ENCODE peak calls at places on chromosomes 16 and 17, in eight cellular contexts. One of them, this sample, is unnamed.

GRCh38 chr16:28981517-28981916 is 3.3 kb upstream of the LAT start:
- DNase-seq in left lung: no peak
- DNase-seq in CD8-positive, alpha-beta T cell: peak; percentile 29
- DNase-seq in gastrocnemius medialis: no peak
- DNase-seq in astrocyte: no peak
- DNase-seq in adrenal gland: no peak
- DNase-seq in uterus: no peak
- DNase-seq in left ventricle myocardium inferior: no peak
- DNase-seq in this sample: no peak

GRCh38 chr17:17041018-17041521 is 1.2 kb upstream of the MPRIP start:
- DNase-seq in astrocyte: no peak
- DNase-seq in CD8-positive, alpha-beta T cell: no peak
- DNase-seq in adrenal gland: no peak
- DNase-seq in uterus: no peak
- DNase-seq in left lung: peak; percentile 22
- DNase-seq in left ventricle myocardium inferior: no peak
- DNase-seq in gastrocnemius medialis: peak; percentile 82
- DNase-seq in this sample: peak; percentile 49

GRCh38 chr16:19380316-19380715 is 37.4 kb upstream of the TMC5 start:
- DNase-seq in gastrocnemius medialis: no peak
- DNase-seq in uterus: no peak
- DNase-seq in left lung: no peak
- DNase-seq in astrocyte: no peak
- DNase-seq in CD8-positive, alpha-beta T cell: no peak
- DNase-seq in adrenal gland: no peak
- DNase-seq in left ventricle myocardium inferior: no peak
- DNase-seq in this sample: no peak

GRCh38 chr17:64328036-64328874 is 62.4 kb downstream of the PECAM1 start:
- DNase-seq in gastrocnemius medialis: no peak
- DNase-seq in uterus: no peak
- DNase-seq in left lung: no peak
- DNase-seq in adrenal gland: no peak
- DNase-seq in astrocyte: no peak
- DNase-seq in left ventricle myocardium inferior: peak; percentile 29
- DNase-seq in CD8-positive, alpha-beta T cell: no peak
- DNase-seq in this sample: no peak

GRCh38 chr16:89014611-89015230 is 37.7 kb upstream of the CBFA2T3 start:
- DNase-seq in left ventricle myocardium inferior: peak; percentile 7
- DNase-seq in gastrocnemius medialis: no peak
- DNase-seq in adrenal gland: no peak
- DNase-seq in astrocyte: no peak
- DNase-seq in uterus: no peak
- DNase-seq in left lung: no peak
- DNase-seq in CD8-positive, alpha-beta T cell: no peak
- DNase-seq in this sample: no peak

GRCh38 chr17:17204041-17204591 is 2.0 kb downstream of the PLD6 start:
- DNase-seq in astrocyte: no peak
- DNase-seq in left lung: no peak
- DNase-seq in left ventricle myocardium inferior: peak; percentile 60
- DNase-seq in CD8-positive, alpha-beta T cell: no peak
- DNase-seq in uterus: no peak
- DNase-seq in gastrocnemius medialis: no peak
- DNase-seq in adrenal gland: peak; percentile 62
- DNase-seq in this sample: no peak

GRCh38 chr16:17211797-17212196 is 259.0 kb downstream of the XYLT1 start:
- DNase-seq in astrocyte: no peak
- DNase-seq in gastrocnemius medialis: no peak
- DNase-seq in left lung: no peak
- DNase-seq in left ventricle myocardium inferior: no peak
- DNase-seq in uterus: no peak
- DNase-seq in adrenal gland: no peak
- DNase-seq in CD8-positive, alpha-beta T cell: peak; percentile 41
- DNase-seq in this sample: no peak

GRCh38 chr17:61260061-61260797 is 139.4 kb upstream of the TBX2 start:
- DNase-seq in CD8-positive, alpha-beta T cell: no peak
- DNase-seq in adrenal gland: no peak
- DNase-seq in astrocyte: no peak
- DNase-seq in gastrocnemius medialis: peak; percentile 41
- DNase-seq in left ventricle myocardium inferior: no peak
- DNase-seq in uterus: no peak
- DNase-seq in left lung: no peak
- DNase-seq in this sample: no peak

GRCh38 chr16:89552329-89552728 is 8.2 kb upstream of the RPL13 start:
- DNase-seq in left ventricle myocardium inferior: no peak
- DNase-seq in left lung: no peak
- DNase-seq in uterus: no peak
- DNase-seq in CD8-positive, alpha-beta T cell: no peak
- DNase-seq in adrenal gland: no peak
- DNase-seq in astrocyte: no peak
- DNase-seq in gastrocnemius medialis: no peak
- DNase-seq in this sample: no peak

GRCh38 chr16:83137326-83137770 is 510.6 kb downstream of the CDH13 start:
- DNase-seq in left ventricle myocardium inferior: no peak
- DNase-seq in adrenal gland: peak; percentile 21
- DNase-seq in CD8-positive, alpha-beta T cell: no peak
- DNase-seq in astrocyte: peak; percentile 93
- DNase-seq in uterus: peak; percentile 33
- DNase-seq in left lung: peak; percentile 41
- DNase-seq in gastrocnemius medialis: no peak
- DNase-seq in this sample: no peak

GRCh38 chr17:61972311-61972710 is 44.5 kb upstream of the INTS2 start:
- DNase-seq in uterus: no peak
- DNase-seq in adrenal gland: no peak
- DNase-seq in left ventricle myocardium inferior: no peak
- DNase-seq in gastrocnemius medialis: no peak
- DNase-seq in left lung: no peak
- DNase-seq in astrocyte: no peak
- DNase-seq in CD8-positive, alpha-beta T cell: no peak
- DNase-seq in this sample: no peak

GRCh38 chr17:57881143-57881542 is 31.3 kb upstream of the MRPS23 start:
- DNase-seq in left lung: no peak
- DNase-seq in gastrocnemius medialis: no peak
- DNase-seq in astrocyte: peak; percentile 93
- DNase-seq in left ventricle myocardium inferior: no peak
- DNase-seq in uterus: no peak
- DNase-seq in CD8-positive, alpha-beta T cell: no peak
- DNase-seq in adrenal gland: no peak
- DNase-seq in this sample: no peak

GRCh38 chr17:63881935-63882601 is at the start of gene GH2:
- DNase-seq in astrocyte: no peak
- DNase-seq in left ventricle myocardium inferior: no peak
- DNase-seq in uterus: no peak
- DNase-seq in left lung: no peak
- DNase-seq in adrenal gland: peak; percentile 46
- DNase-seq in CD8-positive, alpha-beta T cell: peak; percentile 56
- DNase-seq in gastrocnemius medialis: no peak
- DNase-seq in this sample: peak; percentile 14

GRCh38 chr16:8590161-8590688 is at the start of gene TMEM114:
- DNase-seq in astrocyte: no peak
- DNase-seq in left lung: no peak
- DNase-seq in uterus: no peak
- DNase-seq in gastrocnemius medialis: no peak
- DNase-seq in adrenal gland: no peak
- DNase-seq in CD8-positive, alpha-beta T cell: no peak
- DNase-seq in left ventricle myocardium inferior: no peak
- DNase-seq in this sample: no peak

GRCh38 chr16:11151156-11151904 is 104.7 kb downstream of the SOCS1 start:
- DNase-seq in CD8-positive, alpha-beta T cell: no peak
- DNase-seq in uterus: no peak
- DNase-seq in adrenal gland: no peak
- DNase-seq in left lung: no peak
- DNase-seq in gastrocnemius medialis: no peak
- DNase-seq in astrocyte: no peak
- DNase-seq in left ventricle myocardium inferior: no peak
- DNase-seq in this sample: no peak

GRCh38 chr16:30786936-30787612 is at the start of gene ZNF629:
- DNase-seq in astrocyte: peak; percentile 50
- DNase-seq in adrenal gland: peak; percentile 76
- DNase-seq in gastrocnemius medialis: no peak
- DNase-seq in uterus: peak; percentile 71
- DNase-seq in CD8-positive, alpha-beta T cell: peak; percentile 27
- DNase-seq in left lung: peak; percentile 68
- DNase-seq in left ventricle myocardium inferior: peak; percentile 73
- DNase-seq in this sample: peak; percentile 22

GRCh38 chr16:31478956-31479355 is 4.0 kb upstream of the SLC5A2 start:
- DNase-seq in gastrocnemius medialis: no peak
- DNase-seq in adrenal gland: no peak
- DNase-seq in left ventricle myocardium inferior: no peak
- DNase-seq in astrocyte: no peak
- DNase-seq in CD8-positive, alpha-beta T cell: no peak
- DNase-seq in left lung: no peak
- DNase-seq in uterus: no peak
- DNase-seq in this sample: no peak

GRCh38 chr16:31201511-31202401 is 804 bp downstream of the PYCARD start:
- DNase-seq in uterus: no peak
- DNase-seq in left ventricle myocardium inferior: peak; percentile 35
- DNase-seq in gastrocnemius medialis: no peak
- DNase-seq in adrenal gland: no peak
- DNase-seq in astrocyte: no peak
- DNase-seq in CD8-positive, alpha-beta T cell: peak; percentile 57
- DNase-seq in left lung: peak; percentile 50
- DNase-seq in this sample: peak; percentile 34

DNA sequence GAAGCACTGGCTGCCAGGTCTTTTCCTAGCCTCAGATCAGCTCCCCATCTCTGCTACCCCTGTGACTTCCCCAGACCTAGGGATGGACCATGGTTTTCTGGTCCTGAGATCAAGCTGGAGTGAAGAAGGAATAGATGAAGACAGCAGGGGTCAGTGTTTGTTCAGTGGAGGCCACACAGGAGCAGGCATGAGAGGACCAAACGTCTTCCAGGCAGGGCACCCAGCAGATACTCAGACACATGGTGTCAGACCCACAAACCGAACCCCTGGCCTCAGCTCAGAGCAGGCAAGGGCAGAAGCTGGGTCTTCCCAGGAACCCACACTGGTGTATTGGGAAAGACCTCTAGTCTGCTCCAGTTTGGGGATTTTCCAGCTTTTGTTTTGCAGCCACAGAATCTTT is 189.7 kb downstream of the IRX5 start:
- DNase-seq in gastrocnemius medialis: no peak
- DNase-seq in CD8-positive, alpha-beta T cell: no peak
- DNase-seq in left lung: no peak
- DNase-seq in astrocyte: no peak
- DNase-seq in adrenal gland: no peak
- DNase-seq in left ventricle myocardium inferior: no peak
- DNase-seq in uterus: no peak
- DNase-seq in this sample: no peak
- TF ChIP-seq CTCF in gastrocnemius medialis: no peak
- TF ChIP-seq CTCF in CD8-positive, alpha-beta T cell: no peak
- TF ChIP-seq CTCF in left lung: no peak
- TF ChIP-seq CTCF in astrocyte: no peak
- TF ChIP-seq CTCF in adrenal gland: no peak
- TF ChIP-seq CTCF in left ventricle myocardium inferior: no peak
- TF ChIP-seq CTCF in uterus: no peak
- TF ChIP-seq CTCF in this sample: no peak

DNA sequence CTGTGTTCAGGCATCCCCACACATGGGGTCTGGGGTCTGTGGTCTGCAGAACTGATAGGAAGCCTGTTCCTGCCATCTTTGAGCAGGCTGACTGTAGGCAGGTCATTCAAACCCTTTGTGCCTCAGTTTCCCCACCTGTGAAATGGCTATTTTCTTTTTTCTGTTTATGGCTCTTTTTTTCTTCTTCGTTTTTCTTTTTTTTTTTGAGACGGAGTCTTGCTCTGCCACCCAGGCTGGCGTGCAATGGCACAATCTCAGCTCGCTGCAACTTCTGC is 72.5 kb downstream of the ABCC6 start:
- DNase-seq in uterus: no peak
- DNase-seq in CD8-positive, alpha-beta T cell: no peak
- DNase-seq in left lung: no peak
- DNase-seq in left ventricle myocardium inferior: no peak
- DNase-seq in adrenal gland: no peak
- DNase-seq in gastrocnemius medialis: no peak
- DNase-seq in astrocyte: no peak
- DNase-seq in this sample: no peak
- H3K27ac ChIP-seq in uterus: no peak overlapping the region
- H3K27ac ChIP-seq in CD8-positive, alpha-beta T cell: no peak overlapping the region
- H3K27ac ChIP-seq in left lung: no peak overlapping the region
- H3K27ac ChIP-seq in left ventricle myocardium inferior: peak overlapping the region; percentile 71
- H3K27ac ChIP-seq in adrenal gland: no peak overlapping the region
- H3K27ac ChIP-seq in gastrocnemius medialis: no peak overlapping the region
- H3K27ac ChIP-seq in astrocyte: no peak overlapping the region
- H3K27ac ChIP-seq in this sample: no peak overlapping the region

DNA sequence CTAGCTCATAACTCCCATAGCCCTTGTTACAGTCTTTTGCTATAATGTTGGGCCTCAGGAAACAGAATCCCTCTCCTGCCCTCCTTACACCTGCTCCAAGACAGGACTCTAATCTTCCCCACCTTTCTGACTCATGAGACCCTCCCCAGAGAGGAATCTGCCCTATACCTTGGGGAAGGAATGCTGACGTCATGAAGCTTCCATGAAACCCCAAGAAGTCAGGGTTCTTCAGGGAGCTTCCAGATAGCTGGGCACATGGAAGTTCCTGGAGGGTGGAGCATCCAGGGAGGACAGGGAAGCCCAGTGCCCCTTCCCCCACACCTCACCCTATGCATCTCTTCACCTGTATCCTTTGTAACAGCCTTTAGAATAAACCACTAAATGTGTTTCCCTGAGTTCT is 285.7 kb downstream of the SOX9 start:
- DNase-seq in gastrocnemius medialis: no peak
- DNase-seq in uterus: no peak
- DNase-seq in left lung: no peak
- DNase-seq in adrenal gland: no peak
- DNase-seq in CD8-positive, alpha-beta T cell: no peak
- DNase-seq in astrocyte: no peak
- DNase-seq in left ventricle myocardium inferior: no peak
- DNase-seq in this sample: no peak
- H3K4me1 ChIP-seq in gastrocnemius medialis: no peaks in the 10 kb centered on the region
- H3K4me1 ChIP-seq in uterus: no peaks in the 10 kb centered on the region
- H3K4me1 ChIP-seq in left lung: peaks cover 4% of the 10 kb centered on the region
- H3K4me1 ChIP-seq in adrenal gland: no peaks in the 10 kb centered on the region
- H3K4me1 ChIP-seq in CD8-positive, alpha-beta T cell: no peaks in the 10 kb centered on the region
- H3K4me1 ChIP-seq in astrocyte: peaks cover 45% of the 10 kb centered on the region
- H3K4me1 ChIP-seq in left ventricle myocardium inferior: peaks cover 13% of the 10 kb centered on the region
- H3K4me1 ChIP-seq in this sample: peaks cover 28% of the 10 kb centered on the region

GRCh38 chr16:13873835-13874438 is 46.0 kb upstream of the ERCC4 start:
- DNase-seq in adrenal gland: no peak
- DNase-seq in CD8-positive, alpha-beta T cell: no peak
- DNase-seq in left lung: no peak
- DNase-seq in left ventricle myocardium inferior: no peak
- DNase-seq in astrocyte: no peak
- DNase-seq in gastrocnemius medialis: no peak
- DNase-seq in uterus: no peak
- DNase-seq in this sample: no peak
- TF ChIP-seq CTCF in adrenal gland: peak; percentile 32
- TF ChIP-seq CTCF in CD8-positive, alpha-beta T cell: no peak
- TF ChIP-seq CTCF in left lung: no peak
- TF ChIP-seq CTCF in left ventricle myocardium inferior: peak; percentile 56
- TF ChIP-seq CTCF in astrocyte: peak; percentile 33
- TF ChIP-seq CTCF in gastrocnemius medialis: peak; percentile 14
- TF ChIP-seq CTCF in uterus: no peak
- TF ChIP-seq CTCF in this sample: peak; percentile 54

GRCh38 chr16:57115504-57116182 is 23.3 kb downstream of the CPNE2 start:
- DNase-seq in left ventricle myocardium inferior: peak; percentile 78
- DNase-seq in adrenal gland: peak; percentile 45
- DNase-seq in CD8-positive, alpha-beta T cell: no peak
- DNase-seq in astrocyte: peak; percentile 39
- DNase-seq in gastrocnemius medialis: no peak
- DNase-seq in uterus: no peak
- DNase-seq in left lung: no peak
- DNase-seq in this sample: no peak
- H3K27ac ChIP-seq in left ventricle myocardium inferior: peak overlapping the region; percentile 58
- H3K27ac ChIP-seq in adrenal gland: no peak overlapping the region
- H3K27ac ChIP-seq in CD8-positive, alpha-beta T cell: no peak overlapping the region
- H3K27ac ChIP-seq in astrocyte: peak overlapping the region; percentile 7
- H3K27ac ChIP-seq in gastrocnemius medialis: no peak overlapping the region
- H3K27ac ChIP-seq in uterus: peak overlapping the region; percentile 14
- H3K27ac ChIP-seq in left lung: peak overlapping the region; percentile 34
- H3K27ac ChIP-seq in this sample: no peak overlapping the region

This sample was measured in foreskin keratinocyte.